ENCODE peak calls at places on chromosomes 6 and 20, in six cellular contexts. I is left lung, M is GM12865, P is A549, B is mesothelial cell of epicardium, E is natural killer cell. A is an unnamed sample.

GRCh38 chr6:25296980-25297379 is 17.8 kb downstream of the CARMIL1 start:
- DNase-seq in I (no peak), M (no peak), P (no peak), B (no peak), E (no peak), A (no peak)

GRCh38 chr20:16063876-16064275 is 509.4 kb downstream of the KIF16B start:
- DNase-seq in I (no peak), M (no peak), P (no peak), B (no peak), E (no peak), A (no peak)

GRCh38 chr6:131692589-131692988 is 8.6 kb downstream of the OR2A4 start:
- DNase-seq in I (no peak), M (no peak), P (no peak), B (no peak), E (no peak), A (no peak)

GRCh38 chr6:6008114-6008647 is 1.5 kb upstream of the NRN1 start:
- DNase-seq in I (no peak), M (no peak), P (no peak), B (no peak), E (no peak), A (no peak)

GRCh38 chr20:64102647-64103354 is 4.6 kb downstream of the NPBWR2 start:
- DNase-seq in I (peak; percentile 72), M (no peak), P (no peak), B (no peak), E (peak; percentile 13), A (no peak)

GRCh38 chr20:20022498-20022897 is 5.3 kb downstream of the NAA20 start:
- DNase-seq in I (no peak), M (peak; percentile 55), P (no peak), B (no peak), E (no peak), A (no peak)

GRCh38 chr6:107491059-107491609 is 1.2 kb downstream of the SOBP start:
- DNase-seq in I (peak; percentile 86), M (no peak), P (peak; percentile 8), B (peak; percentile 59), E (no peak), A (peak; percentile 28)

GRCh38 chr6:161598896-161599295 is 325.0 kb upstream of the AGPAT4 start:
- DNase-seq in I (no peak), M (no peak), P (no peak), B (no peak), E (no peak), A (no peak)

GRCh38 chr6:53493635-53494025 is 51.3 kb downstream of the GCLC start:
- DNase-seq in I (no peak), M (no peak), P (no peak), B (no peak), E (no peak), A (no peak)

GRCh38 chr20:54067606-54068174 is 2.7 kb downstream of the BCAS1 start:
- DNase-seq in I (no peak), M (peak; percentile 86), P (peak; percentile 95), B (peak; percentile 51), E (no peak), A (peak; percentile 97)

GRCh38 chr6:50849016-50849748 is 30.5 kb downstream of the TFAP2B start:
- DNase-seq in I (peak; percentile 58), M (no peak), P (no peak), B (no peak), E (no peak), A (no peak)

GRCh38 chr6:131182991-131183425 is 47.7 kb downstream of the AKAP7 start:
- DNase-seq in I (no peak), M (peak; percentile 29), P (peak; percentile 6), B (no peak), E (no peak), A (peak; percentile 16)

GRCh38 chr6:7899046-7899888 is 11.3 kb downstream of the TXNDC5 start:
- DNase-seq in I (no peak), M (peak; percentile 56), P (peak; percentile 28), B (no peak), E (no peak), A (peak; percentile 3)

GRCh38 chr20:19785886-19786285 is 27.8 kb downstream of the RIN2 start:
- DNase-seq in I (no peak), M (no peak), P (no peak), B (no peak), E (no peak), A (no peak)

GRCh38 chr20:36779656-36780025 is 6.1 kb upstream of the DSN1 start:
- DNase-seq in I (no peak), M (no peak), P (no peak), B (no peak), E (no peak), A (no peak)

GRCh38 chr20:12764053-12764452 is 244.7 kb upstream of the SPTLC3 start:
- DNase-seq in I (no peak), M (no peak), P (no peak), B (no peak), E (no peak), A (no peak)

GRCh38 chr20:39893013-39893685 is 795.9 kb downstream of the MAFB start:
- DNase-seq in I (no peak), M (no peak), P (no peak), B (no peak), E (no peak), A (no peak)

GRCh38 chr6:168583821-168584220 is 142.8 kb downstream of the SMOC2 start:
- DNase-seq in I (no peak), M (no peak), P (no peak), B (no peak), E (no peak), A (no peak)

GRCh38 chr6:50994026-50994720 is 175.5 kb downstream of the TFAP2B start:
- DNase-seq in I (no peak), M (no peak), P (no peak), B (no peak), E (no peak), A (no peak)

GRCh38 chr6:43695078-43695966 is 7.7 kb upstream of the MRPS18A start:
- DNase-seq in I (no peak), M (no peak), P (no peak), B (no peak), E (no peak), A (peak; percentile 95)

GRCh38 chr6:26420607-26421235 is 18.6 kb downstream of the BTN3A1 start:
- DNase-seq in I (no peak), M (peak; percentile 64), P (peak; percentile 26), B (no peak), E (no peak), A (peak; percentile 47)

GRCh38 chr20:61767776-61768494 is 297.7 kb downstream of the TAF4 start:
- DNase-seq in I (peak; percentile 42), M (no peak), P (no peak), B (no peak), E (no peak), A (no peak)

GRCh38 chr20:61768926-61769832 is 296.5 kb downstream of the TAF4 start:
- DNase-seq in I (no peak), M (no peak), P (no peak), B (no peak), E (no peak), A (no peak)

GRCh38 chr20:61765081-61765870 is 300.4 kb downstream of the TAF4 start:
- DNase-seq in I (peak; percentile 46), M (no peak), P (no peak), B (no peak), E (no peak), A (no peak)

GRCh38 chr20:61765871-61766654 is 299.6 kb downstream of the TAF4 start:
- DNase-seq in I (peak; percentile 61), M (no peak), P (no peak), B (no peak), E (no peak), A (peak; percentile 24)

DNA sequence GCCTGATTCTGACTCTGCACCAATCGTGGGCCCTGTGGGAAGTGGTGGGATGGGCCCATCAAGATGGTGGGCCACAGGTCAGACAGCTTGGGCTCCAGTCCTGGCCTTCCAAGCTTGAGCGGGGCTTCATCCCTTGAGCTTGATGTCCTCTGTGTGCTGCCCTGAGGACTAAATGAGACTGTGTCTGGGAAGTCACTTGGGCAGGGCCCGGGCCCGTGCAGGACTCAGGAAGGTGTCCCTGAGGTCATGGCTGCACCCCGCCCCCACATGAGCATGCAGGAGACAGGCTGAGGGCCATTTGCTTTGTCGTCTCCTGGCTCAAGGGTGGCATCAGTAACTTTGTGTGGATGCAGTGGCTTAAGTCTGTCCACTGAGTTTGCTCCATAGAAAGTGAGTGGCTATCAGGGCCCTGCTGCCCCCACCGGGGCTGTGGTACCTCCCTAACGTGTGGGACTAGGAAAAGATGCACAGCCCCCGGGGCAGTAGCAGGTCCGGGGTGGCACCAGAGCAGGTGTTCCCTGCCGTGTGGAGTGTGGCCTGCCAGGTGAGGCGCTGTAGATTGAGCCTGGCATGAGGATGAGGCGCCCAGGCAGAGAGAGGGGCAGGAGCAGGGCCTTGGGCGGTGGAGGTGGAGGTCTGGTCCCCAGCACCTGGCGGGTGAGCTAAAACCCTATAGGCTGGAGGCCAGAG is 298.6 kb downstream of the TAF4 start:
- DNase-seq in I (peak; percentile 70), M (no peak), P (no peak), B (no peak), E (no peak), A (no peak)
- TF ChIP-seq CTCF in I (no peak), M (no peak), P (no peak), B (no peak), E (no peak), A (no peak)

GRCh38 chr6:55319961-55320690 is 7.1 kb upstream of the GFRAL start:
- DNase-seq in I (no peak), M (no peak), P (no peak), B (no peak), E (no peak), A (no peak)

GRCh38 chr6:55320691-55321086 is 6.6 kb upstream of the GFRAL start:
- DNase-seq in I (no peak), M (no peak), P (no peak), B (no peak), E (no peak), A (no peak)
- TF ChIP-seq CTCF in I (no peak), M (no peak), P (no peak), B (no peak), E (no peak), A (no peak)

DNA sequence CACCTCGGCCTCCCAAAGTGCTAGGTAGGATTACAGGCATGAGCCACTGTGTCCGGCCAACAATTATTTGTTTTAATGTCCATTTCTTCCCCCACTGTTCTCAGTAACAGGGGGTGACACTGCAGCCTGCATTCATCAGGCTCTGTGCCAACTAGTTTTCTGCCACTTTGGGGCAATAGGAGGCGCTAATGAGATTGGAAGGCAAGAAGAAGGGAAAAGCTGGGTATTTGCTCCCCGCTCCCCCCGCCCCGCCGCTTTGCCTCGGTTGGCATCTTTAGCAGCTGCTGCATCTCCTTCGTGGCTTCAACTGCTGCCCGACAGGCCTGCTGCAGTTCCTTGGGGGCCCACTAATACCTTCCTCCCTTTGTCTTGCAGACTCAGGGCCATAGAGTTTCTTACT is 35.0 kb upstream of the MDGA1 start:
- DNase-seq in I (no peak), M (no peak), P (no peak), B (no peak), E (no peak), A (no peak)
- TF ChIP-seq CTCF in I (no peak), M (no peak), P (no peak), B (no peak), E (no peak), A (peak; percentile 18)

GRCh38 chr6:154354265-154354777 is 2.3 kb downstream of the IPCEF1 start:
- DNase-seq in I (no peak), M (no peak), P (no peak), B (no peak), E (no peak), A (no peak)

GRCh38 chr6:154359679-154360078 is 3.1 kb upstream of the IPCEF1 start:
- DNase-seq in I (no peak), M (no peak), P (no peak), B (no peak), E (no peak), A (no peak)

GRCh38 chr6:154358019-154358545 is 1.5 kb upstream of the IPCEF1 start:
- DNase-seq in I (no peak), M (no peak), P (no peak), B (no peak), E (no peak), A (no peak)

GRCh38 chr6:154356118-154356517 is 485 bp downstream of the IPCEF1 start:
- DNase-seq in I (no peak), M (no peak), P (no peak), B (no peak), E (no peak), A (no peak)

GRCh38 chr6:154356690-154357089 is at the start of gene IPCEF1:
- DNase-seq in I (no peak), M (peak; percentile 14), P (no peak), B (no peak), E (no peak), A (no peak)
- TF ChIP-seq CTCF in I (no peak), M (no peak), P (no peak), B (no peak), E (no peak), A (no peak)

A was measured in Calu3.